ENCODE peak calls at places on chromosomes 3 and 15, in nine cellular contexts. X is T-helper 9 cell; D is head of caudate nucleus; K is H54; H is RPMI7951; Q is A549; P is CD4-positive, alpha-beta T cell; R is AG10803; S is HL-60. M is an unnamed sample.

GRCh38 chr3:37824090-37824953 is 37.4 kb upstream of the CTDSPL start:
- DNase-seq in Q (no peak), P (no peak), D (no peak), R (no peak), S (no peak), H (no peak), K (no peak), X (no peak), M (no peak)

GRCh38 chr15:63628123-63628822 is 31.1 kb downstream of the FBXL22 start:
- DNase-seq in H (peak; percentile 4), S (no peak), K (no peak), P (no peak), R (peak; percentile 10), Q (no peak), X (no peak), D (no peak), M (no peak)

GRCh38 chr15:37056168-37056893 is 44.0 kb downstream of the MEIS2 start:
- DNase-seq in R (no peak), S (no peak), P (no peak), X (no peak), D (no peak), K (no peak), Q (no peak), H (no peak), M (no peak)

GRCh38 chr15:83158393-83158792 is 49.2 kb downstream of the HDGFL3 start:
- DNase-seq in S (no peak), P (no peak), K (no peak), X (no peak), D (no peak), Q (no peak), H (no peak), R (no peak), M (no peak)

GRCh38 chr3:45021936-45022335 is 4.2 kb upstream of the CLEC3B start:
- DNase-seq in Q (no peak), H (no peak), S (no peak), P (no peak), D (no peak), X (no peak), R (no peak), K (no peak), M (no peak)

GRCh38 chr3:7793786-7794185 is 707.8 kb upstream of the LMCD1 start:
- DNase-seq in Q (no peak), H (no peak), S (no peak), R (no peak), X (no peak), K (no peak), P (no peak), D (no peak), M (no peak)

GRCh38 chr3:101151286-101151901 is 158.2 kb upstream of the ABI3BP start:
- DNase-seq in Q (no peak), P (no peak), H (no peak), X (no peak), D (no peak), K (no peak), S (no peak), R (peak; percentile 29), M (no peak)

GRCh38 chr3:177624523-177625495 is 427.5 kb upstream of the TBL1XR1 start:
- DNase-seq in P (no peak), R (no peak), Q (no peak), K (no peak), X (peak; percentile 17), H (no peak), D (no peak), S (no peak), M (no peak)

GRCh38 chr15:66734961-66735908 is 33.2 kb downstream of the SMAD6 start:
- DNase-seq in H (no peak), P (no peak), Q (no peak), S (no peak), R (no peak), K (no peak), D (no peak), X (no peak), M (no peak)

GRCh38 chr15:39431371-39431770 is 149.5 kb upstream of the THBS1 start:
- DNase-seq in H (peak; percentile 50), K (no peak), P (no peak), R (peak; percentile 69), X (no peak), Q (no peak), D (no peak), S (no peak), M (no peak)

GRCh38 chr15:67148196-67148701 is 82.8 kb downstream of the SMAD3 start:
- DNase-seq in S (peak; percentile 47), K (no peak), H (peak; percentile 60), P (no peak), X (no peak), Q (peak; percentile 90), D (no peak), R (peak; percentile 81), M (peak; percentile 26)

GRCh38 chr15:34039506-34040123 is 611 bp upstream of the AVEN start:
- DNase-seq in D (no peak), R (no peak), S (no peak), X (no peak), P (no peak), Q (no peak), K (no peak), H (no peak), M (no peak)

GRCh38 chr15:97745481-97746071 is 214.9 kb upstream of the ARRDC4 start:
- DNase-seq in H (peak; percentile 39), S (peak; percentile 36), D (no peak), X (no peak), Q (peak; percentile 60), P (no peak), R (no peak), K (no peak), M (no peak)

GRCh38 chr3:45092132-45093031 is 53.8 kb downstream of the CDCP1 start:
- DNase-seq in X (no peak), D (no peak), R (peak; percentile 77), K (peak; percentile 49), Q (peak; percentile 72), S (no peak), H (peak; percentile 96), P (no peak), M (no peak)

M was measured in NCI-H774.